ENCODE peak calls at places on chromosomes 16 and 17, in five cellular contexts. V, P, R, F and W are unnamed samples.

GRCh38 chr17:4156750-4157381 is 13.9 kb downstream of the CYB5D2 start:
- DNase-seq in V (no peak), P (peak; percentile 81), R (no peak), F (no peak), W (no peak)

GRCh38 chr17:8237175-8237574 is 10.7 kb downstream of the CTC1 start:
- DNase-seq in V (no peak), P (no peak), R (no peak), F (no peak), W (no peak)

GRCh38 chr17:35244345-35245195 is 1.7 kb downstream of the SLFN5 start:
- DNase-seq in V (peak; percentile 93), P (peak; percentile 51), R (peak; percentile 63), F (peak; percentile 93), W (peak; percentile 87)

GRCh38 chr16:27539636-27540035 is 10.1 kb downstream of the GTF3C1 start:
- DNase-seq in V (no peak), P (no peak), R (no peak), F (no peak), W (no peak)

GRCh38 chr16:1385232-1385631 is 29.3 kb downstream of the UNKL start:
- DNase-seq in V (no peak), P (no peak), R (no peak), F (no peak), W (no peak)

GRCh38 chr17:75589919-75590303 is 2.3 kb downstream of the MYO15B start:
- DNase-seq in V (no peak), P (peak; percentile 43), R (no peak), F (no peak), W (no peak)

GRCh38 chr16:24769806-24770205 is 40.4 kb downstream of the TNRC6A start:
- DNase-seq in V (peak; percentile 85), P (no peak), R (no peak), F (peak; percentile 64), W (no peak)

GRCh38 chr17:66190738-66191606 is 961 bp downstream of the CEP112 start:
- DNase-seq in V (peak; percentile 81), P (no peak), R (no peak), F (peak; percentile 81), W (no peak)

GRCh38 chr17:68562736-68563135 is 38.4 kb downstream of the FAM20A start:
- DNase-seq in V (no peak), P (no peak), R (no peak), F (no peak), W (no peak)

GRCh38 chr16:4317471-4318170 is 1.8 kb downstream of the GLIS2 start:
- DNase-seq in V (peak; percentile 62), P (peak; percentile 65), R (no peak), F (peak; percentile 52), W (no peak)

GRCh38 chr17:4357671-4358070 is 8.8 kb downstream of the UBE2G1 start:
- DNase-seq in V (no peak), P (no peak), R (no peak), F (no peak), W (no peak)

GRCh38 chr17:2070241-2071023 is 15.5 kb downstream of the HIC1 start:
- DNase-seq in V (no peak), P (no peak), R (no peak), F (no peak), W (no peak)

GRCh38 chr17:46035112-46035818 is 36.2 kb downstream of the STH start:
- DNase-seq in V (no peak), P (no peak), R (no peak), F (no peak), W (no peak)

GRCh38 chr17:30347488-30347887 is 13.6 kb upstream of the TMIGD1 start:
- DNase-seq in V (no peak), P (no peak), R (no peak), F (no peak), W (no peak)

GRCh38 chr17:81125573-81126081 is 39.7 kb upstream of the PVALEF start:
- DNase-seq in V (no peak), P (no peak), R (no peak), F (peak; percentile 12), W (no peak)

GRCh38 chr17:50559674-50560184 is 786 bp upstream of the CACNA1G start:
- DNase-seq in V (peak; percentile 32), P (peak; percentile 48), R (peak; percentile 38), F (peak; percentile 55), W (no peak)

GRCh38 chr16:72666267-72666666 is 381.7 kb downstream of the ZFHX3 start:
- DNase-seq in V (peak; percentile 19), P (no peak), R (no peak), F (no peak), W (no peak)

GRCh38 chr16:79003026-79003617 is 597.4 kb downstream of the MAF start:
- DNase-seq in V (no peak), P (no peak), R (no peak), F (no peak), W (no peak)

GRCh38 chr17:17103160-17103559 is 60.9 kb downstream of the MPRIP start:
- DNase-seq in V (no peak), P (no peak), R (no peak), F (no peak), W (no peak)

GRCh38 chr17:3557768-3558583 is at the start of gene TRPV3:
- DNase-seq in V (peak; percentile 56), P (peak; percentile 25), R (no peak), F (no peak), W (no peak)

GRCh38 chr16:2486645-2487516 is 12.0 kb downstream of the TBC1D24 start:
- DNase-seq in V (no peak), P (peak; percentile 91), R (no peak), F (no peak), W (peak; percentile 72)
- TF ChIP-seq CTCF in V (no peak), P (no peak), R (no peak), F (no peak), W (peak; percentile 55)

GRCh38 chr17:76714336-76714735 is 3.6 kb upstream of the MXRA7 start:
- DNase-seq in V (no peak), P (no peak), R (no peak), F (no peak), W (no peak)

GRCh38 chr17:76715462-76715830 is 4.7 kb upstream of the MXRA7 start:
- DNase-seq in V (no peak), P (no peak), R (no peak), F (no peak), W (no peak)

GRCh38 chr17:76716146-76716833 is 5.5 kb upstream of the MXRA7 start:
- DNase-seq in V (peak; percentile 100), P (no peak), R (no peak), F (peak; percentile 100), W (peak; percentile 75)

GRCh38 chr17:76714822-76715461 is 4.2 kb upstream of the MXRA7 start:
- DNase-seq in V (peak; percentile 76), P (peak; percentile 85), R (no peak), F (peak; percentile 72), W (peak; percentile 68)

DNA sequence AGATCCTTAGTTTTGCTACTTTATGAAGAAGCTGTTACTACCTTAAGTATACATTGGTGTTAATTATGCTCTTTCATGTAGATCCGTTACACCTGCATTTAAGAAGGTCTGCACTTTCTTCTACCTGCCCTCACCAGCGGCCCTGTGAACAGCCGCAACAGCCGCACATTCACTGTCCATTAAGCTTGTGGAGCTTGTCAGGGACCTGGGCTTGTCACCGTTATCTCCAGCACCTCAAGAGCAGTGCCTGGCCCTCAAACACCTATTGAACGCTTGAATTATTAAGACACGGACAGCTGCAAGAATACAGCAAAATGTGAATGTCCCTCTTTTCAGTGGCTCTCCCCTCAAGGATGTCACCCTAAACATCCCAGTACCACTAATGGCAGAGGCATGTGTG is 3.0 kb upstream of the MXRA7 start:
- DNase-seq in V (no peak), P (no peak), R (no peak), F (no peak), W (no peak)
- TF ChIP-seq CTCF in V (no peak), P (no peak), R (no peak), F (no peak), W (no peak)

DNA sequence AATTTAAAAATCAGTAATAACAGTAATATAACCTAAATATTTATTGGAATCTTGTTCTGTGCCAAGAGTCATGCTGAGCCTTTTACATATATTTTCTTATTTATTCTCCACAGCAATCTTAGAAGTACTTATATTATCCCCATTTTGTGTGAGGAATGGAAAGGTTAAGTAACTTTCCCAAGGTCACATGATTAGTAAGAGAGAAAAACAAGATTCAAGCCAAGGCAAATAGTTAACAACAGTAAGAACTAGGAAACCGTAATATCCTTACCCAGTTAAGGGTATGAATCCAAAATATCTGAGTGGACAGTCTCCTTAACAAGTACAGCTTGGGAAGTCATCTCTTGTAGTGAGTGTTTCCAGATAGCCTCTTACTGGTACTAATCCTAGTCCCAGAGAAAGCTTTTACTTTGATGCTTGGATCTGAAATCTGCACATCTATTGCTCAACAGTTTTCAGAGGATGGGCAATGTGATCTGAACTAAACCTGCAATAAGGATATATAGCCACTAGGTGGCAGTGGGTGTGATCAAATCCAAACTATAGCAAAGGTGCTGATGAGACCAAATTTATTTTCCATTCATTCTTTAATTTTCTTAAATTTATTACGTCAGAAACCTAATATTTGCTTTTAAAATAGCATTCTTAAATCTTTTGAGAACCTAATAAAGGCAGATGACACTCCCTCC is 23.3 kb downstream of the SHISA6 start:
- DNase-seq in V (no peak), P (no peak), R (no peak), F (peak; percentile 2), W (no peak)
- TF ChIP-seq CTCF in V (no peak), P (no peak), R (no peak), F (peak; percentile 17), W (no peak)

GRCh38 chr16:14004031-14004718 is 66.9 kb upstream of the MRTFB start:
- DNase-seq in V (no peak), P (peak; percentile 6), R (no peak), F (no peak), W (no peak)

GRCh38 chr16:14001521-14001920 is 69.6 kb upstream of the MRTFB start:
- DNase-seq in V (no peak), P (no peak), R (no peak), F (no peak), W (no peak)

GRCh38 chr16:14004719-14005315 is 66.3 kb upstream of the MRTFB start:
- DNase-seq in V (no peak), P (no peak), R (no peak), F (no peak), W (no peak)

GRCh38 chr16:14002416-14002815 is 68.7 kb upstream of the MRTFB start:
- DNase-seq in V (no peak), P (no peak), R (no peak), F (no peak), W (no peak)

GRCh38 chr16:14003119-14003570 is 68.0 kb upstream of the MRTFB start:
- DNase-seq in V (peak; percentile 47), P (peak; percentile 47), R (peak; percentile 26), F (peak; percentile 50), W (no peak)
- TF ChIP-seq CTCF in V (peak; percentile 26), P (no peak), R (peak; percentile 10), F (no peak), W (no peak)

GRCh38 chr16:49842972-49843371 is 12.9 kb downstream of the ZNF423 start:
- DNase-seq in V (no peak), P (no peak), R (no peak), F (no peak), W (no peak)
- TF ChIP-seq CTCF in V (no peak), P (no peak), R (no peak), F (no peak), W (no peak)

GRCh38 chr17:48002208-48002919 is 31.5 kb downstream of the CDK5RAP3 start:
- DNase-seq in V (peak; percentile 70), P (no peak), R (no peak), F (peak; percentile 83), W (no peak)

GRCh38 chr17:48003686-48004120 is 32.8 kb downstream of the CDK5RAP3 start:
- DNase-seq in V (no peak), P (no peak), R (no peak), F (no peak), W (no peak)

GRCh38 chr17:48001187-48001586 is 30.3 kb downstream of the CDK5RAP3 start:
- DNase-seq in V (no peak), P (no peak), R (no peak), F (no peak), W (no peak)

GRCh38 chr17:48004973-48005372 is 32.6 kb downstream of the COPZ2 start:
- DNase-seq in V (no peak), P (no peak), R (no peak), F (no peak), W (no peak)

GRCh38 chr17:48002920-48003685 is 32.2 kb downstream of the CDK5RAP3 start:
- DNase-seq in V (no peak), P (no peak), R (no peak), F (no peak), W (no peak)
- TF ChIP-seq CTCF in V (no peak), P (no peak), R (no peak), F (no peak), W (no peak)